ENCODE peak calls at places on chromosome 22, in ten cellular contexts. One of them, this sample, is unnamed.

GRCh38 chr22:39478461-39478860 is 21.6 kb downstream of the MGAT3 start:
- DNase-seq in fibroblast of mammary gland: no peak
- DNase-seq in thoracic aorta: no peak
- DNase-seq in PC-3: peak
- DNase-seq in astrocyte of the cerebellum: no peak
- DNase-seq in pancreas: no peak
- DNase-seq in dorsolateral prefrontal cortex: no peak
- DNase-seq in fibroblast of the aortic adventitia: no peak
- DNase-seq in cardiac muscle cell: peak
- DNase-seq in ovary: no peak
- DNase-seq in this sample: no peak

GRCh38 chr22:33579448-33580093 is 340.7 kb downstream of the LARGE1 start:
- DNase-seq in ovary: peak
- DNase-seq in cardiac muscle cell: peak
- DNase-seq in dorsolateral prefrontal cortex: peak
- DNase-seq in fibroblast of mammary gland: peak
- DNase-seq in astrocyte of the cerebellum: peak
- DNase-seq in PC-3: peak
- DNase-seq in pancreas: peak
- DNase-seq in fibroblast of the aortic adventitia: peak
- DNase-seq in thoracic aorta: no peak
- DNase-seq in this sample: peak

GRCh38 chr22:36369922-36370781 is 17.6 kb downstream of the MYH9 start:
- DNase-seq in fibroblast of the aortic adventitia: peak
- DNase-seq in PC-3: no peak
- DNase-seq in astrocyte of the cerebellum: no peak
- DNase-seq in dorsolateral prefrontal cortex: no peak
- DNase-seq in cardiac muscle cell: peak
- DNase-seq in fibroblast of mammary gland: peak
- DNase-seq in thoracic aorta: no peak
- DNase-seq in pancreas: no peak
- DNase-seq in ovary: peak
- DNase-seq in this sample: peak

GRCh38 chr22:49044776-49045175 is 782.9 kb downstream of the BRD1 start:
- DNase-seq in astrocyte of the cerebellum: no peak
- DNase-seq in PC-3: no peak
- DNase-seq in fibroblast of mammary gland: no peak
- DNase-seq in fibroblast of the aortic adventitia: no peak
- DNase-seq in pancreas: no peak
- DNase-seq in dorsolateral prefrontal cortex: peak
- DNase-seq in cardiac muscle cell: no peak
- DNase-seq in ovary: no peak
- DNase-seq in thoracic aorta: no peak
- DNase-seq in this sample: no peak

GRCh38 chr22:20146777-20147176 is 4.1 kb downstream of the CCDC188 start:
- DNase-seq in fibroblast of the aortic adventitia: no peak
- DNase-seq in thoracic aorta: no peak
- DNase-seq in dorsolateral prefrontal cortex: no peak
- DNase-seq in fibroblast of mammary gland: no peak
- DNase-seq in ovary: no peak
- DNase-seq in pancreas: no peak
- DNase-seq in PC-3: no peak
- DNase-seq in astrocyte of the cerebellum: no peak
- DNase-seq in cardiac muscle cell: no peak
- DNase-seq in this sample: no peak

GRCh38 chr22:21942407-21942895 is 10.2 kb downstream of the PPM1F start:
- DNase-seq in PC-3: peak
- DNase-seq in pancreas: peak
- DNase-seq in dorsolateral prefrontal cortex: no peak
- DNase-seq in fibroblast of mammary gland: peak
- DNase-seq in astrocyte of the cerebellum: peak
- DNase-seq in cardiac muscle cell: no peak
- DNase-seq in thoracic aorta: no peak
- DNase-seq in fibroblast of the aortic adventitia: peak
- DNase-seq in ovary: peak
- DNase-seq in this sample: peak

GRCh38 chr22:45131749-45132148 is 32.0 kb upstream of the NUP50 start:
- DNase-seq in cardiac muscle cell: no peak
- DNase-seq in thoracic aorta: no peak
- DNase-seq in PC-3: no peak
- DNase-seq in fibroblast of the aortic adventitia: no peak
- DNase-seq in pancreas: peak
- DNase-seq in ovary: no peak
- DNase-seq in dorsolateral prefrontal cortex: no peak
- DNase-seq in astrocyte of the cerebellum: no peak
- DNase-seq in fibroblast of mammary gland: no peak
- DNase-seq in this sample: no peak

GRCh38 chr22:44819966-44820631 is 67.7 kb downstream of the ARHGAP8 start:
- DNase-seq in thoracic aorta: no peak
- DNase-seq in fibroblast of the aortic adventitia: no peak
- DNase-seq in cardiac muscle cell: no peak
- DNase-seq in pancreas: no peak
- DNase-seq in fibroblast of mammary gland: no peak
- DNase-seq in dorsolateral prefrontal cortex: no peak
- DNase-seq in ovary: no peak
- DNase-seq in astrocyte of the cerebellum: no peak
- DNase-seq in PC-3: no peak
- DNase-seq in this sample: no peak

GRCh38 chr22:17794726-17795125 is 20.5 kb upstream of the BID start:
- DNase-seq in fibroblast of mammary gland: no peak
- DNase-seq in PC-3: no peak
- DNase-seq in ovary: no peak
- DNase-seq in astrocyte of the cerebellum: no peak
- DNase-seq in pancreas: no peak
- DNase-seq in cardiac muscle cell: no peak
- DNase-seq in fibroblast of the aortic adventitia: no peak
- DNase-seq in dorsolateral prefrontal cortex: no peak
- DNase-seq in thoracic aorta: no peak
- DNase-seq in this sample: no peak

GRCh38 chr22:19591568-19591967 is 67.4 kb upstream of the CLDN5 start:
- DNase-seq in fibroblast of the aortic adventitia: no peak
- DNase-seq in astrocyte of the cerebellum: no peak
- DNase-seq in fibroblast of mammary gland: no peak
- DNase-seq in dorsolateral prefrontal cortex: peak
- DNase-seq in pancreas: no peak
- DNase-seq in cardiac muscle cell: no peak
- DNase-seq in thoracic aorta: no peak
- DNase-seq in ovary: no peak
- DNase-seq in PC-3: no peak
- DNase-seq in this sample: no peak

GRCh38 chr22:42950281-42950680 is 64.7 kb downstream of the PACSIN2 start:
- DNase-seq in ovary: no peak
- DNase-seq in thoracic aorta: no peak
- DNase-seq in PC-3: no peak
- DNase-seq in cardiac muscle cell: no peak
- DNase-seq in pancreas: no peak
- DNase-seq in astrocyte of the cerebellum: no peak
- DNase-seq in dorsolateral prefrontal cortex: no peak
- DNase-seq in fibroblast of the aortic adventitia: no peak
- DNase-seq in fibroblast of mammary gland: no peak
- DNase-seq in this sample: no peak
- TF ChIP-seq CTCF in ovary: no peak
- TF ChIP-seq CTCF in thoracic aorta: no peak
- TF ChIP-seq CTCF in PC-3: no peak
- TF ChIP-seq CTCF in cardiac muscle cell: no peak
- TF ChIP-seq CTCF in pancreas: no peak
- TF ChIP-seq CTCF in astrocyte of the cerebellum: no peak
- TF ChIP-seq CTCF in dorsolateral prefrontal cortex: no peak
- TF ChIP-seq CTCF in fibroblast of the aortic adventitia: no peak
- TF ChIP-seq CTCF in fibroblast of mammary gland: no peak
- TF ChIP-seq CTCF in this sample: no peak

GRCh38 chr22:26892401-26893033 is 235.1 kb downstream of the MIAT start:
- DNase-seq in PC-3: no peak
- DNase-seq in fibroblast of mammary gland: peak
- DNase-seq in cardiac muscle cell: peak
- DNase-seq in pancreas: peak
- DNase-seq in astrocyte of the cerebellum: no peak
- DNase-seq in thoracic aorta: no peak
- DNase-seq in fibroblast of the aortic adventitia: no peak
- DNase-seq in dorsolateral prefrontal cortex: no peak
- DNase-seq in ovary: peak
- DNase-seq in this sample: peak

GRCh38 chr22:26893711-26894110 is 236.3 kb downstream of the MIAT start:
- DNase-seq in fibroblast of the aortic adventitia: no peak
- DNase-seq in PC-3: no peak
- DNase-seq in pancreas: no peak
- DNase-seq in dorsolateral prefrontal cortex: no peak
- DNase-seq in astrocyte of the cerebellum: no peak
- DNase-seq in cardiac muscle cell: no peak
- DNase-seq in fibroblast of mammary gland: no peak
- DNase-seq in thoracic aorta: no peak
- DNase-seq in ovary: no peak
- DNase-seq in this sample: no peak

GRCh38 chr22:26893034-26893710 is 235.8 kb downstream of the MIAT start:
- DNase-seq in pancreas: no peak
- DNase-seq in PC-3: no peak
- DNase-seq in cardiac muscle cell: no peak
- DNase-seq in astrocyte of the cerebellum: no peak
- DNase-seq in thoracic aorta: no peak
- DNase-seq in fibroblast of mammary gland: no peak
- DNase-seq in ovary: no peak
- DNase-seq in dorsolateral prefrontal cortex: no peak
- DNase-seq in fibroblast of the aortic adventitia: no peak
- DNase-seq in this sample: peak

GRCh38 chr22:26894766-26895485 is 237.5 kb downstream of the MIAT start:
- DNase-seq in thoracic aorta: no peak
- DNase-seq in cardiac muscle cell: no peak
- DNase-seq in dorsolateral prefrontal cortex: no peak
- DNase-seq in ovary: peak
- DNase-seq in fibroblast of mammary gland: peak
- DNase-seq in PC-3: peak
- DNase-seq in pancreas: peak
- DNase-seq in fibroblast of the aortic adventitia: peak
- DNase-seq in astrocyte of the cerebellum: peak
- DNase-seq in this sample: peak

GRCh38 chr22:26894362-26894761 is 237.0 kb downstream of the MIAT start:
- DNase-seq in pancreas: no peak
- DNase-seq in dorsolateral prefrontal cortex: no peak
- DNase-seq in cardiac muscle cell: no peak
- DNase-seq in ovary: no peak
- DNase-seq in thoracic aorta: no peak
- DNase-seq in fibroblast of mammary gland: peak
- DNase-seq in PC-3: no peak
- DNase-seq in fibroblast of the aortic adventitia: peak
- DNase-seq in astrocyte of the cerebellum: no peak
- DNase-seq in this sample: peak
- H3K4me3 ChIP-seq in pancreas: no peak
- H3K4me3 ChIP-seq in dorsolateral prefrontal cortex: no peak
- H3K4me3 ChIP-seq in cardiac muscle cell: no peak
- H3K4me3 ChIP-seq in ovary: no peak
- H3K4me3 ChIP-seq in thoracic aorta: no peak
- H3K4me3 ChIP-seq in fibroblast of mammary gland: no peak
- H3K4me3 ChIP-seq in PC-3: no peak
- H3K4me3 ChIP-seq in fibroblast of the aortic adventitia: no peak
- H3K4me3 ChIP-seq in astrocyte of the cerebellum: no peak
- H3K4me3 ChIP-seq in this sample: no peak

GRCh38 chr22:41296826-41297667 is 4.3 kb upstream of the ZC3H7B start:
- DNase-seq in fibroblast of the aortic adventitia: no peak
- DNase-seq in PC-3: no peak
- DNase-seq in pancreas: no peak
- DNase-seq in astrocyte of the cerebellum: no peak
- DNase-seq in cardiac muscle cell: no peak
- DNase-seq in thoracic aorta: no peak
- DNase-seq in dorsolateral prefrontal cortex: no peak
- DNase-seq in ovary: no peak
- DNase-seq in fibroblast of mammary gland: no peak
- DNase-seq in this sample: no peak

GRCh38 chr22:41305646-41306045 is 4.3 kb downstream of the ZC3H7B start:
- DNase-seq in fibroblast of mammary gland: peak
- DNase-seq in PC-3: peak
- DNase-seq in fibroblast of the aortic adventitia: peak
- DNase-seq in thoracic aorta: no peak
- DNase-seq in dorsolateral prefrontal cortex: no peak
- DNase-seq in astrocyte of the cerebellum: no peak
- DNase-seq in ovary: no peak
- DNase-seq in cardiac muscle cell: no peak
- DNase-seq in pancreas: no peak
- DNase-seq in this sample: peak

GRCh38 chr22:41301085-41302015 is at the start of gene ZC3H7B:
- DNase-seq in pancreas: peak
- DNase-seq in fibroblast of mammary gland: peak
- DNase-seq in dorsolateral prefrontal cortex: peak
- DNase-seq in thoracic aorta: peak
- DNase-seq in cardiac muscle cell: peak
- DNase-seq in PC-3: peak
- DNase-seq in astrocyte of the cerebellum: peak
- DNase-seq in fibroblast of the aortic adventitia: peak
- DNase-seq in ovary: peak
- DNase-seq in this sample: peak

GRCh38 chr22:41300661-41301060 is 664 bp upstream of the ZC3H7B start:
- DNase-seq in fibroblast of the aortic adventitia: no peak
- DNase-seq in pancreas: no peak
- DNase-seq in astrocyte of the cerebellum: no peak
- DNase-seq in PC-3: peak
- DNase-seq in ovary: no peak
- DNase-seq in cardiac muscle cell: no peak
- DNase-seq in dorsolateral prefrontal cortex: no peak
- DNase-seq in fibroblast of mammary gland: no peak
- DNase-seq in thoracic aorta: no peak
- DNase-seq in this sample: no peak

GRCh38 chr22:41302016-41302767 is 867 bp downstream of the ZC3H7B start:
- DNase-seq in fibroblast of mammary gland: no peak
- DNase-seq in astrocyte of the cerebellum: no peak
- DNase-seq in cardiac muscle cell: peak
- DNase-seq in dorsolateral prefrontal cortex: no peak
- DNase-seq in pancreas: no peak
- DNase-seq in ovary: no peak
- DNase-seq in PC-3: no peak
- DNase-seq in fibroblast of the aortic adventitia: peak
- DNase-seq in thoracic aorta: no peak
- DNase-seq in this sample: no peak
- TF ChIP-seq CTCF in fibroblast of mammary gland: no peak
- TF ChIP-seq CTCF in astrocyte of the cerebellum: no peak
- TF ChIP-seq CTCF in cardiac muscle cell: no peak
- TF ChIP-seq CTCF in dorsolateral prefrontal cortex: no peak
- TF ChIP-seq CTCF in pancreas: no peak
- TF ChIP-seq CTCF in ovary: no peak
- TF ChIP-seq CTCF in PC-3: no peak
- TF ChIP-seq CTCF in fibroblast of the aortic adventitia: no peak
- TF ChIP-seq CTCF in thoracic aorta: no peak
- TF ChIP-seq CTCF in this sample: no peak

DNA sequence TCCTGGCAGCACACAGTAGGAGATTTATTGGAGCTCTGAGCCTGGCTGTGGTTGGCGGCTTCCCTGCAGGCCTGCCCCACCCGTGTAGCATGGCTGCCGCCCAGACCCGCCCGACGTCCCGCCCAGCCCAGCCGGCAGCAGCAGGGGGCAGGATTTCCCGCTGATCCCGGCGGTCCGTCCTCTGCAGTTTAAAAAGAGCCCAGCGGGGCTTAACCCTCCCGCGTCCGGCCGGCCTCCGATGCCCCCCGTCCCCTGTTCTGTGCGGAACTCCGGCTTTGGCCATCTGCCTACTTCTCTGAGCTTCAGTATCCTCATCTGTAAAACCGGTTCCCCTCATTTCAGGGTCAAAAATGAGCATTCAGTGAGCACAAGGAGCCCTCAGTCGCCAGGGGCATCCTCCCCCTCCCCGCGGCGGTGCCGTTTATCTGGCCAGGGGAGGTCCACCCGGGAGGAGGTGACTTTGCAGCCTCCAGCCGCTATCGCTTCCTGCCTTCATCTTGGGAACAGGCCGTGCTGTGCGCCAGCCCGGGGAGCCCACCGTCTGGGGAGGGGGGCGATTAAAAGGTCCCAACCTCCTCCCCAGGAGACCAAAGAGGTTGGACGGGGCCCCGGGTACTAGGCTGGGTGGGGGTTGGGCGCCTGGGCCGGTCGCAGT is at the start of gene GAS2L1:
- DNase-seq in dorsolateral prefrontal cortex: peak
- DNase-seq in pancreas: peak
- DNase-seq in thoracic aorta: no peak
- DNase-seq in cardiac muscle cell: peak
- DNase-seq in astrocyte of the cerebellum: no peak
- DNase-seq in ovary: peak
- DNase-seq in PC-3: peak
- DNase-seq in fibroblast of the aortic adventitia: peak
- DNase-seq in fibroblast of mammary gland: peak
- DNase-seq in this sample: peak
- H3K4me3 ChIP-seq in dorsolateral prefrontal cortex: peak
- H3K4me3 ChIP-seq in pancreas: peak
- H3K4me3 ChIP-seq in thoracic aorta: peak
- H3K4me3 ChIP-seq in cardiac muscle cell: peak
- H3K4me3 ChIP-seq in astrocyte of the cerebellum: peak
- H3K4me3 ChIP-seq in ovary: peak
- H3K4me3 ChIP-seq in PC-3: peak
- H3K4me3 ChIP-seq in fibroblast of the aortic adventitia: peak
- H3K4me3 ChIP-seq in fibroblast of mammary gland: peak
- H3K4me3 ChIP-seq in this sample: peak

This sample was measured in bronchial epithelial cell.